ENCODE peak calls at places on chromosome 19, in five cellular contexts. I, H, B, O and N are unnamed samples.

GRCh38 chr19:7692417-7693088 is 9.4 kb downstream of the FCER2 start:
- DNase-seq in B (no peak), H (peak; percentile 62), O (no peak), I (no peak), N (no peak)

GRCh38 chr19:47096721-47097120 is 16.9 kb downstream of the ZC3H4 start:
- DNase-seq in H (no peak), B (no peak), O (no peak), I (no peak), N (no peak)

GRCh38 chr19:41570639-41571112 is 5.3 kb upstream of the CEACAM21 start:
- DNase-seq in I (peak; percentile 92), B (peak; percentile 75), H (peak; percentile 77), O (peak; percentile 66), N (peak; percentile 94)

GRCh38 chr19:2282062-2282861 is at the start of gene PEAK3:
- DNase-seq in B (peak; percentile 81), O (peak; percentile 39), H (no peak), I (peak; percentile 53), N (peak; percentile 95)

GRCh38 chr19:49441210-49441959 is at the start of gene SLC17A7:
- DNase-seq in B (peak; percentile 67), H (no peak), I (peak; percentile 87), O (no peak), N (no peak)

GRCh38 chr19:36160821-36161596 is 8.8 kb upstream of the COX7A1 start:
- DNase-seq in B (no peak), I (no peak), O (no peak), H (no peak), N (no peak)

GRCh38 chr19:8242212-8242821 is 33.1 kb downstream of the CERS4 start:
- DNase-seq in I (no peak), O (no peak), B (no peak), H (no peak), N (no peak)

GRCh38 chr19:4278460-4278901 is 585 bp upstream of the SHD start:
- DNase-seq in I (peak; percentile 84), B (no peak), O (no peak), H (no peak), N (no peak)

GRCh38 chr19:35357867-35358573 is at the start of gene FFAR3:
- DNase-seq in H (no peak), O (peak; percentile 56), B (no peak), I (no peak), N (peak; percentile 88)

GRCh38 chr19:19747357-19748220 is 14.7 kb upstream of the ZNF14 start:
- DNase-seq in H (no peak), B (no peak), O (no peak), I (no peak), N (no peak)

GRCh38 chr19:2154587-2155075 is 3.3 kb upstream of the AP3D1 start:
- DNase-seq in B (no peak), O (no peak), H (no peak), I (no peak), N (no peak)

GRCh38 chr19:5624154-5624663 is 1.3 kb downstream of the SAFB start:
- DNase-seq in O (peak; percentile 53), I (peak; percentile 31), H (no peak), B (peak; percentile 43), N (no peak)

GRCh38 chr19:46124638-46125115 is at the start of gene IGFL3:
- DNase-seq in B (no peak), O (peak; percentile 48), H (no peak), I (no peak), N (no peak)

GRCh38 chr19:28532765-28533341 is 680.1 kb downstream of the UQCRFS1 start:
- DNase-seq in O (no peak), H (no peak), B (no peak), I (no peak), N (no peak)

GRCh38 chr19:10643166-10643967 is 10.8 kb upstream of the ILF3 start:
- DNase-seq in I (no peak), O (no peak), H (no peak), B (no peak), N (peak; percentile 55)

GRCh38 chr19:40592170-40592569 is 9.0 kb upstream of the LTBP4 start:
- DNase-seq in O (peak; percentile 35), I (no peak), H (no peak), B (no peak), N (no peak)

GRCh38 chr19:35557539-35558399 is 5.7 kb downstream of the ATP4A start:
- DNase-seq in H (no peak), O (peak; percentile 12), B (peak; percentile 37), I (peak; percentile 94), N (peak; percentile 76)

GRCh38 chr19:38841787-38842438 is 7.9 kb downstream of the HNRNPL start:
- DNase-seq in H (peak; percentile 40), B (no peak), O (no peak), I (no peak), N (no peak)

GRCh38 chr19:23002690-23003422 is at the start of gene ZNF728:
- DNase-seq in I (no peak), B (peak; percentile 80), H (no peak), O (no peak), N (peak; percentile 93)

GRCh38 chr19:5515737-5516136 is 52.0 kb downstream of the TINCR start:
- DNase-seq in H (no peak), O (no peak), B (no peak), I (no peak), N (no peak)

GRCh38 chr19:43353606-43354304 is at the start of gene CD177:
- DNase-seq in H (no peak), B (no peak), O (no peak), I (no peak), N (no peak)

GRCh38 chr19:11264452-11265176 is 2.3 kb upstream of the DOCK6 start:
- DNase-seq in O (no peak), B (peak; percentile 81), I (no peak), H (no peak), N (no peak)

GRCh38 chr19:3119071-3119781 is 16.6 kb upstream of the GNA15 start:
- DNase-seq in B (no peak), O (no peak), H (no peak), I (no peak), N (no peak)

GRCh38 chr19:4198467-4199126 is 16.1 kb downstream of the ANKRD24 start:
- DNase-seq in I (no peak), B (no peak), O (no peak), H (no peak), N (no peak)